ENCODE peak calls at places on chromosome 10, in four cellular contexts. One of them, this sample, is unnamed.

GRCh38 chr10:1594372-1595241 is 142.7 kb downstream of the ADARB2 start:
- DNase-seq in fibroblast of pulmonary artery: no peak
- DNase-seq in WERI-Rb-1: no peak
- DNase-seq in choroid plexus epithelial cell: no peak
- DNase-seq in this sample: no peak

GRCh38 chr10:63561421-63561820 is 40.2 kb downstream of the REEP3 start:
- DNase-seq in fibroblast of pulmonary artery: no peak
- DNase-seq in WERI-Rb-1: no peak
- DNase-seq in choroid plexus epithelial cell: no peak
- DNase-seq in this sample: no peak

GRCh38 chr10:93630609-93631320 is 18.4 kb downstream of the PDE6C start:
- DNase-seq in fibroblast of pulmonary artery: no peak
- DNase-seq in WERI-Rb-1: peak; percentile 38
- DNase-seq in choroid plexus epithelial cell: no peak
- DNase-seq in this sample: no peak

GRCh38 chr10:45464958-45465567 is 91.0 kb downstream of the ALOX5 start:
- DNase-seq in fibroblast of pulmonary artery: peak; percentile 80
- DNase-seq in WERI-Rb-1: peak; percentile 77
- DNase-seq in choroid plexus epithelial cell: peak; percentile 87
- DNase-seq in this sample: peak; percentile 77

GRCh38 chr10:79113827-79114226 is 45.1 kb downstream of the ZMIZ1 start:
- DNase-seq in fibroblast of pulmonary artery: no peak
- DNase-seq in WERI-Rb-1: no peak
- DNase-seq in choroid plexus epithelial cell: no peak
- DNase-seq in this sample: no peak

GRCh38 chr10:133166504-133166827 is 6.4 kb downstream of the KNDC1 start:
- DNase-seq in fibroblast of pulmonary artery: no peak
- DNase-seq in WERI-Rb-1: no peak
- DNase-seq in choroid plexus epithelial cell: no peak
- DNase-seq in this sample: no peak

GRCh38 chr10:67471022-67471421 is 225.0 kb downstream of the CTNNA3 start:
- DNase-seq in fibroblast of pulmonary artery: no peak
- DNase-seq in WERI-Rb-1: no peak
- DNase-seq in choroid plexus epithelial cell: no peak
- DNase-seq in this sample: no peak

GRCh38 chr10:4780782-4781181 is 45.2 kb upstream of the AKR1E2 start:
- DNase-seq in fibroblast of pulmonary artery: peak; percentile 88
- DNase-seq in WERI-Rb-1: peak; percentile 4
- DNase-seq in choroid plexus epithelial cell: peak; percentile 53
- DNase-seq in this sample: peak; percentile 87

GRCh38 chr10:45419673-45420020 is 45.6 kb downstream of the ALOX5 start:
- DNase-seq in fibroblast of pulmonary artery: no peak
- DNase-seq in WERI-Rb-1: no peak
- DNase-seq in choroid plexus epithelial cell: no peak
- DNase-seq in this sample: peak; percentile 7

GRCh38 chr10:125149278-125150047 is 10.9 kb downstream of the CTBP2 start:
- DNase-seq in fibroblast of pulmonary artery: peak; percentile 80
- DNase-seq in WERI-Rb-1: no peak
- DNase-seq in choroid plexus epithelial cell: peak; percentile 89
- DNase-seq in this sample: peak; percentile 80

GRCh38 chr10:121327727-121328126 is 270.5 kb downstream of the FGFR2 start:
- DNase-seq in fibroblast of pulmonary artery: no peak
- DNase-seq in WERI-Rb-1: no peak
- DNase-seq in choroid plexus epithelial cell: no peak
- DNase-seq in this sample: no peak

GRCh38 chr10:46014683-46015405 is 15.6 kb downstream of the NCOA4 start:
- DNase-seq in fibroblast of pulmonary artery: no peak
- DNase-seq in WERI-Rb-1: no peak
- DNase-seq in choroid plexus epithelial cell: peak; percentile 81
- DNase-seq in this sample: no peak

GRCh38 chr10:95907454-95908253 is at the start of gene CC2D2B:
- DNase-seq in fibroblast of pulmonary artery: peak; percentile 81
- DNase-seq in WERI-Rb-1: peak; percentile 91
- DNase-seq in choroid plexus epithelial cell: peak; percentile 84
- DNase-seq in this sample: peak; percentile 84

GRCh38 chr10:103145860-103146466 is 47.1 kb downstream of the NT5C2 start:
- DNase-seq in fibroblast of pulmonary artery: peak; percentile 97
- DNase-seq in WERI-Rb-1: no peak
- DNase-seq in choroid plexus epithelial cell: peak; percentile 95
- DNase-seq in this sample: peak; percentile 97

GRCh38 chr10:17272648-17273047 is 44.6 kb downstream of the VIM start:
- DNase-seq in fibroblast of pulmonary artery: no peak
- DNase-seq in WERI-Rb-1: no peak
- DNase-seq in choroid plexus epithelial cell: no peak
- DNase-seq in this sample: no peak
- TF ChIP-seq CTCF in fibroblast of pulmonary artery: no peak
- TF ChIP-seq CTCF in WERI-Rb-1: no peak
- TF ChIP-seq CTCF in choroid plexus epithelial cell: no peak
- TF ChIP-seq CTCF in this sample: no peak

DNA sequence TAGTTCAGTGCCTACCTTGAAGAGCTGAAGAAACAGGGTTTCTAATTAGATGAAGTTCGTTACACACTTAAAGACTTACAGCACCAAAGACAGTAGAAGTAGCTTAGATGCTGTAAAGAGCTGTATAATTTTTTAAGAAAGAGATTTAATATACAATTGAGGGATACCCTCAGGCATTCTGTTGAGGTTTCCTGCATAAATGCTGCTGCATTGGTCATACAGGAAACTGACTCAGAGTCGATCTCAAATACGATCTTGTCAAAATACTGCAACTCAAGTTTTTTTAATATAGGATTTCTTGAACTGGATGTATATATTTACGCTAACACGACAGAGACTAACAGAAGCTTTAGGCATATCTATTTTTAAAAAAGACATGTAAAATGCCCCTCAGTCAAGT is 2.5 kb upstream of the ARID5B start:
- DNase-seq in fibroblast of pulmonary artery: peak; percentile 66
- DNase-seq in WERI-Rb-1: no peak
- DNase-seq in choroid plexus epithelial cell: peak; percentile 72
- DNase-seq in this sample: peak; percentile 75
- H3K4me3 ChIP-seq in fibroblast of pulmonary artery: peak overlapping the region; percentile 68
- H3K4me3 ChIP-seq in WERI-Rb-1: no peak overlapping the region
- H3K4me3 ChIP-seq in choroid plexus epithelial cell: peak overlapping the region; percentile 85
- H3K4me3 ChIP-seq in this sample: no peak overlapping the region

GRCh38 chr10:88880287-88881094 is 446 bp downstream of the STAMBPL1 start:
- DNase-seq in fibroblast of pulmonary artery: peak; percentile 84
- DNase-seq in WERI-Rb-1: peak; percentile 83
- DNase-seq in choroid plexus epithelial cell: peak; percentile 81
- DNase-seq in this sample: peak; percentile 85
- TF ChIP-seq CTCF in fibroblast of pulmonary artery: peak; percentile 18
- TF ChIP-seq CTCF in WERI-Rb-1: no peak
- TF ChIP-seq CTCF in choroid plexus epithelial cell: peak; percentile 49
- TF ChIP-seq CTCF in this sample: peak; percentile 27

GRCh38 chr10:129534826-129535225 is 67.8 kb downstream of the MGMT start:
- DNase-seq in fibroblast of pulmonary artery: no peak
- DNase-seq in WERI-Rb-1: no peak
- DNase-seq in choroid plexus epithelial cell: no peak
- DNase-seq in this sample: no peak

GRCh38 chr10:129531195-129531968 is 64.3 kb downstream of the MGMT start:
- DNase-seq in fibroblast of pulmonary artery: peak; percentile 65
- DNase-seq in WERI-Rb-1: no peak
- DNase-seq in choroid plexus epithelial cell: peak; percentile 75
- DNase-seq in this sample: peak; percentile 70

GRCh38 chr10:129532838-129533237 is 65.8 kb downstream of the MGMT start:
- DNase-seq in fibroblast of pulmonary artery: no peak
- DNase-seq in WERI-Rb-1: no peak
- DNase-seq in choroid plexus epithelial cell: no peak
- DNase-seq in this sample: no peak

GRCh38 chr10:129531969-129532660 is 65.1 kb downstream of the MGMT start:
- DNase-seq in fibroblast of pulmonary artery: peak; percentile 12
- DNase-seq in WERI-Rb-1: no peak
- DNase-seq in choroid plexus epithelial cell: peak; percentile 41
- DNase-seq in this sample: peak; percentile 22

GRCh38 chr10:129533281-129533680 is 66.2 kb downstream of the MGMT start:
- DNase-seq in fibroblast of pulmonary artery: no peak
- DNase-seq in WERI-Rb-1: no peak
- DNase-seq in choroid plexus epithelial cell: no peak
- DNase-seq in this sample: no peak
- H3K4me3 ChIP-seq in fibroblast of pulmonary artery: no peak overlapping the region
- H3K4me3 ChIP-seq in WERI-Rb-1: no peak overlapping the region
- H3K4me3 ChIP-seq in choroid plexus epithelial cell: no peak overlapping the region
- H3K4me3 ChIP-seq in this sample: no peak overlapping the region

DNA sequence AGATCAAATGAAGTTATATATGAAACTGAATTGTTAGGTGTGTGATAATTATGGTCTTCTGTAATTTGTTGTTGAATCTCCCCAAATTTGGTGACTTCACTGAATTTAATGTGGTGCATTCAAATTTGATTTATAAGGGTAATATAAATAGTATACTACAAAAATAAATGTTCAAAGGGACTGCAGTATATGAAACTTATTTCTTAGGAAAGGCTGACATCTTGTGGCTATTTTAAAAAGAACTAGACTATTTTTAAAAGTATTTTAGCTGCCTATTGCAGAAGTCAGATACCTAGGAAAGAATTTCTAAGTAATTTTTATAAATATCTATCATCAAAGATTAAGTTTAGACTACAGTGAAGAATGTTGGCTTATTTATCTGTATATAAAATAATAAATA is 36.6 kb downstream of the ATRNL1 start:
- DNase-seq in fibroblast of pulmonary artery: peak; percentile 62
- DNase-seq in WERI-Rb-1: no peak
- DNase-seq in choroid plexus epithelial cell: peak; percentile 63
- DNase-seq in this sample: peak; percentile 56
- TF ChIP-seq CTCF in fibroblast of pulmonary artery: peak; percentile 16
- TF ChIP-seq CTCF in WERI-Rb-1: no peak
- TF ChIP-seq CTCF in choroid plexus epithelial cell: peak; percentile 37
- TF ChIP-seq CTCF in this sample: no peak

GRCh38 chr10:10684972-10685371 is 332.7 kb upstream of the CELF2 start:
- DNase-seq in fibroblast of pulmonary artery: no peak
- DNase-seq in WERI-Rb-1: no peak
- DNase-seq in choroid plexus epithelial cell: no peak
- DNase-seq in this sample: no peak
- H3K4me3 ChIP-seq in fibroblast of pulmonary artery: no peak overlapping the region
- H3K4me3 ChIP-seq in WERI-Rb-1: no peak overlapping the region
- H3K4me3 ChIP-seq in choroid plexus epithelial cell: no peak overlapping the region
- H3K4me3 ChIP-seq in this sample: no peak overlapping the region

GRCh38 chr10:132163278-132163765 is 23.4 kb upstream of the DPYSL4 start:
- DNase-seq in fibroblast of pulmonary artery: no peak
- DNase-seq in WERI-Rb-1: peak; percentile 96
- DNase-seq in choroid plexus epithelial cell: no peak
- DNase-seq in this sample: peak; percentile 19
- TF ChIP-seq CTCF in fibroblast of pulmonary artery: no peak
- TF ChIP-seq CTCF in WERI-Rb-1: peak; percentile 56
- TF ChIP-seq CTCF in choroid plexus epithelial cell: no peak
- TF ChIP-seq CTCF in this sample: no peak